ENCODE peak calls at places on chromosomes 5 and 9, in ten cellular contexts. One of them, this sample, is unnamed.

GRCh38 chr9:110112792-110113191 is 95.2 kb downstream of the C9orf152 start:
- DNase-seq in left ventricle myocardium inferior: no peak
- DNase-seq in GM10248: no peak
- DNase-seq in cardiac muscle cell: no peak
- DNase-seq in psoas muscle: no peak
- DNase-seq in WTC11: no peak
- DNase-seq in tibial artery: no peak
- DNase-seq in HCT116: no peak
- DNase-seq in glutamatergic neuron: no peak
- DNase-seq in PC-3: no peak
- DNase-seq in this sample: no peak

GRCh38 chr9:17587113-17587512 is 8.2 kb downstream of the SH3GL2 start:
- DNase-seq in PC-3: no peak
- DNase-seq in WTC11: no peak
- DNase-seq in GM10248: no peak
- DNase-seq in psoas muscle: no peak
- DNase-seq in left ventricle myocardium inferior: no peak
- DNase-seq in tibial artery: no peak
- DNase-seq in glutamatergic neuron: no peak
- DNase-seq in HCT116: no peak
- DNase-seq in cardiac muscle cell: no peak
- DNase-seq in this sample: no peak

GRCh38 chr5:66744040-66744439 is 147.8 kb downstream of the MAST4 start:
- DNase-seq in left ventricle myocardium inferior: peak
- DNase-seq in GM10248: no peak
- DNase-seq in tibial artery: peak
- DNase-seq in glutamatergic neuron: no peak
- DNase-seq in psoas muscle: no peak
- DNase-seq in PC-3: no peak
- DNase-seq in HCT116: no peak
- DNase-seq in cardiac muscle cell: peak
- DNase-seq in WTC11: no peak
- DNase-seq in this sample: no peak

GRCh38 chr9:108469654-108470053 is 386.1 kb downstream of the ACTL7B start:
- DNase-seq in tibial artery: no peak
- DNase-seq in glutamatergic neuron: no peak
- DNase-seq in WTC11: no peak
- DNase-seq in GM10248: no peak
- DNase-seq in left ventricle myocardium inferior: no peak
- DNase-seq in cardiac muscle cell: peak
- DNase-seq in HCT116: no peak
- DNase-seq in psoas muscle: no peak
- DNase-seq in PC-3: peak
- DNase-seq in this sample: no peak

GRCh38 chr5:38598994-38599611 is 42.7 kb upstream of the LIFR start:
- DNase-seq in HCT116: peak
- DNase-seq in PC-3: peak
- DNase-seq in tibial artery: no peak
- DNase-seq in cardiac muscle cell: peak
- DNase-seq in left ventricle myocardium inferior: no peak
- DNase-seq in glutamatergic neuron: no peak
- DNase-seq in GM10248: no peak
- DNase-seq in psoas muscle: no peak
- DNase-seq in WTC11: no peak
- DNase-seq in this sample: no peak

GRCh38 chr9:130382086-130382485 is 62.7 kb upstream of the ASS1 start:
- DNase-seq in glutamatergic neuron: no peak
- DNase-seq in WTC11: peak
- DNase-seq in cardiac muscle cell: no peak
- DNase-seq in PC-3: no peak
- DNase-seq in psoas muscle: no peak
- DNase-seq in left ventricle myocardium inferior: no peak
- DNase-seq in GM10248: no peak
- DNase-seq in tibial artery: no peak
- DNase-seq in HCT116: no peak
- DNase-seq in this sample: no peak

GRCh38 chr5:141657937-141658545 is 6.8 kb upstream of the FCHSD1 start:
- DNase-seq in cardiac muscle cell: peak
- DNase-seq in WTC11: no peak
- DNase-seq in glutamatergic neuron: no peak
- DNase-seq in tibial artery: no peak
- DNase-seq in psoas muscle: peak
- DNase-seq in GM10248: peak
- DNase-seq in PC-3: peak
- DNase-seq in HCT116: peak
- DNase-seq in left ventricle myocardium inferior: no peak
- DNase-seq in this sample: no peak

GRCh38 chr5:134271059-134271458 is 45.2 kb upstream of the PPP2CA start:
- DNase-seq in cardiac muscle cell: no peak
- DNase-seq in WTC11: no peak
- DNase-seq in left ventricle myocardium inferior: no peak
- DNase-seq in HCT116: no peak
- DNase-seq in GM10248: no peak
- DNase-seq in glutamatergic neuron: no peak
- DNase-seq in psoas muscle: no peak
- DNase-seq in tibial artery: no peak
- DNase-seq in PC-3: no peak
- DNase-seq in this sample: no peak

GRCh38 chr5:80668016-80668969 is 13.5 kb upstream of the DHFR start:
- DNase-seq in HCT116: no peak
- DNase-seq in tibial artery: no peak
- DNase-seq in psoas muscle: no peak
- DNase-seq in WTC11: peak
- DNase-seq in glutamatergic neuron: no peak
- DNase-seq in left ventricle myocardium inferior: no peak
- DNase-seq in cardiac muscle cell: no peak
- DNase-seq in PC-3: no peak
- DNase-seq in GM10248: peak
- DNase-seq in this sample: no peak

GRCh38 chr5:87229780-87230179 is 37.9 kb upstream of the RASA1 start:
- DNase-seq in glutamatergic neuron: no peak
- DNase-seq in WTC11: no peak
- DNase-seq in PC-3: peak
- DNase-seq in tibial artery: no peak
- DNase-seq in GM10248: no peak
- DNase-seq in psoas muscle: no peak
- DNase-seq in cardiac muscle cell: no peak
- DNase-seq in left ventricle myocardium inferior: no peak
- DNase-seq in HCT116: no peak
- DNase-seq in this sample: no peak

GRCh38 chr5:39117401-39117800 is 43.2 kb upstream of the RICTOR start:
- DNase-seq in GM10248: no peak
- DNase-seq in PC-3: peak
- DNase-seq in left ventricle myocardium inferior: no peak
- DNase-seq in glutamatergic neuron: no peak
- DNase-seq in tibial artery: no peak
- DNase-seq in cardiac muscle cell: peak
- DNase-seq in HCT116: no peak
- DNase-seq in WTC11: no peak
- DNase-seq in psoas muscle: no peak
- DNase-seq in this sample: no peak

GRCh38 chr9:120478208-120478607 is 101.8 kb downstream of the CDK5RAP2 start:
- DNase-seq in GM10248: no peak
- DNase-seq in tibial artery: no peak
- DNase-seq in HCT116: no peak
- DNase-seq in WTC11: no peak
- DNase-seq in glutamatergic neuron: no peak
- DNase-seq in cardiac muscle cell: peak
- DNase-seq in psoas muscle: no peak
- DNase-seq in PC-3: peak
- DNase-seq in left ventricle myocardium inferior: no peak
- DNase-seq in this sample: no peak

GRCh38 chr9:112033237-112034215 is 136.9 kb downstream of the UGCG start:
- DNase-seq in HCT116: no peak
- DNase-seq in cardiac muscle cell: no peak
- DNase-seq in PC-3: no peak
- DNase-seq in left ventricle myocardium inferior: no peak
- DNase-seq in psoas muscle: no peak
- DNase-seq in tibial artery: no peak
- DNase-seq in WTC11: no peak
- DNase-seq in glutamatergic neuron: no peak
- DNase-seq in GM10248: no peak
- DNase-seq in this sample: no peak

GRCh38 chr5:153659337-153659736 is 168.9 kb downstream of the GRIA1 start:
- DNase-seq in psoas muscle: no peak
- DNase-seq in GM10248: no peak
- DNase-seq in WTC11: no peak
- DNase-seq in HCT116: no peak
- DNase-seq in PC-3: no peak
- DNase-seq in glutamatergic neuron: no peak
- DNase-seq in left ventricle myocardium inferior: no peak
- DNase-seq in cardiac muscle cell: peak
- DNase-seq in tibial artery: no peak
- DNase-seq in this sample: no peak

GRCh38 chr5:16884595-16884994 is 51.5 kb downstream of the MYO10 start:
- DNase-seq in psoas muscle: no peak
- DNase-seq in HCT116: no peak
- DNase-seq in glutamatergic neuron: no peak
- DNase-seq in GM10248: no peak
- DNase-seq in WTC11: no peak
- DNase-seq in tibial artery: no peak
- DNase-seq in left ventricle myocardium inferior: no peak
- DNase-seq in cardiac muscle cell: no peak
- DNase-seq in PC-3: peak
- DNase-seq in this sample: no peak
- TF ChIP-seq CTCF in psoas muscle: no peak
- TF ChIP-seq CTCF in HCT116: no peak
- TF ChIP-seq CTCF in glutamatergic neuron: no peak
- TF ChIP-seq CTCF in GM10248: no peak
- TF ChIP-seq CTCF in WTC11: no peak
- TF ChIP-seq CTCF in tibial artery: no peak
- TF ChIP-seq CTCF in left ventricle myocardium inferior: no peak
- TF ChIP-seq CTCF in cardiac muscle cell: no peak
- TF ChIP-seq CTCF in PC-3: no peak
- TF ChIP-seq CTCF in this sample: no peak

GRCh38 chr9:78539188-78539587 is 242.3 kb downstream of the PSAT1 start:
- DNase-seq in GM10248: no peak
- DNase-seq in HCT116: no peak
- DNase-seq in tibial artery: no peak
- DNase-seq in cardiac muscle cell: no peak
- DNase-seq in WTC11: no peak
- DNase-seq in PC-3: no peak
- DNase-seq in glutamatergic neuron: no peak
- DNase-seq in left ventricle myocardium inferior: no peak
- DNase-seq in psoas muscle: no peak
- DNase-seq in this sample: no peak

GRCh38 chr9:78533500-78533899 is 236.6 kb downstream of the PSAT1 start:
- DNase-seq in cardiac muscle cell: no peak
- DNase-seq in psoas muscle: no peak
- DNase-seq in HCT116: no peak
- DNase-seq in WTC11: no peak
- DNase-seq in left ventricle myocardium inferior: no peak
- DNase-seq in PC-3: no peak
- DNase-seq in GM10248: no peak
- DNase-seq in tibial artery: no peak
- DNase-seq in glutamatergic neuron: no peak
- DNase-seq in this sample: no peak
- TF ChIP-seq CTCF in cardiac muscle cell: no peak
- TF ChIP-seq CTCF in psoas muscle: no peak
- TF ChIP-seq CTCF in HCT116: no peak
- TF ChIP-seq CTCF in WTC11: no peak
- TF ChIP-seq CTCF in left ventricle myocardium inferior: no peak
- TF ChIP-seq CTCF in PC-3: no peak
- TF ChIP-seq CTCF in GM10248: no peak
- TF ChIP-seq CTCF in tibial artery: no peak
- TF ChIP-seq CTCF in glutamatergic neuron: no peak
- TF ChIP-seq CTCF in this sample: no peak

GRCh38 chr5:159100022-159100927 is 559 bp upstream of the EBF1 start:
- DNase-seq in tibial artery: peak
- DNase-seq in psoas muscle: peak
- DNase-seq in left ventricle myocardium inferior: peak
- DNase-seq in cardiac muscle cell: peak
- DNase-seq in glutamatergic neuron: peak
- DNase-seq in GM10248: peak
- DNase-seq in WTC11: peak
- DNase-seq in HCT116: peak
- DNase-seq in PC-3: peak
- DNase-seq in this sample: peak
- TF ChIP-seq CTCF in tibial artery: no peak
- TF ChIP-seq CTCF in psoas muscle: no peak
- TF ChIP-seq CTCF in left ventricle myocardium inferior: no peak
- TF ChIP-seq CTCF in cardiac muscle cell: no peak
- TF ChIP-seq CTCF in glutamatergic neuron: no peak
- TF ChIP-seq CTCF in GM10248: no peak
- TF ChIP-seq CTCF in WTC11: no peak
- TF ChIP-seq CTCF in HCT116: no peak
- TF ChIP-seq CTCF in PC-3: no peak
- TF ChIP-seq CTCF in this sample: no peak

GRCh38 chr9:78788101-78788500 is 491.2 kb downstream of the PSAT1 start:
- DNase-seq in PC-3: no peak
- DNase-seq in HCT116: no peak
- DNase-seq in GM10248: no peak
- DNase-seq in psoas muscle: no peak
- DNase-seq in tibial artery: no peak
- DNase-seq in WTC11: no peak
- DNase-seq in left ventricle myocardium inferior: no peak
- DNase-seq in glutamatergic neuron: no peak
- DNase-seq in cardiac muscle cell: no peak
- DNase-seq in this sample: no peak
- TF ChIP-seq CTCF in PC-3: no peak
- TF ChIP-seq CTCF in HCT116: no peak
- TF ChIP-seq CTCF in GM10248: no peak
- TF ChIP-seq CTCF in psoas muscle: no peak
- TF ChIP-seq CTCF in tibial artery: no peak
- TF ChIP-seq CTCF in WTC11: no peak
- TF ChIP-seq CTCF in left ventricle myocardium inferior: no peak
- TF ChIP-seq CTCF in glutamatergic neuron: no peak
- TF ChIP-seq CTCF in cardiac muscle cell: no peak
- TF ChIP-seq CTCF in this sample: no peak

DNA sequence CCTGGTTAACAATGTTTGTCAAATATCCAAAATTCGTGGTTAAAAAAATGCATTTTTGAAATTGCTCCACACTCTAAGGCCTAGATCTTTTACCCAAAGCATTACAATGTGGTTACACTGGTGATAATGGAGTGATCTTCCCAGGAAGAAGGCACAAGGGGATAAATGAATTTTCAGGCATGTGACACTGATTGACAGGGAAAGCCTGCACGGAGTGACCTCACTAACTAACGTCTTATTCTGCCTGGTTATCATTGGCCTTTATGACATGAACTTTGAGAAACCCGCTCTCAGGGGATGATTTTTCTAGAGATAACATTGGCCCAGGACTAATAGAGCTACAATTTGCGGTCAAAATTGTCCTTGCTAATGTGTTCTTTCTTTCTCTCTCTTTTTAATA is 137.6 kb downstream of the PRKACG start:
- DNase-seq in WTC11: no peak
- DNase-seq in psoas muscle: no peak
- DNase-seq in PC-3: no peak
- DNase-seq in left ventricle myocardium inferior: no peak
- DNase-seq in glutamatergic neuron: no peak
- DNase-seq in GM10248: no peak
- DNase-seq in HCT116: no peak
- DNase-seq in cardiac muscle cell: peak
- DNase-seq in tibial artery: no peak
- DNase-seq in this sample: no peak
- TF ChIP-seq CTCF in WTC11: no peak
- TF ChIP-seq CTCF in psoas muscle: no peak
- TF ChIP-seq CTCF in PC-3: no peak
- TF ChIP-seq CTCF in left ventricle myocardium inferior: no peak
- TF ChIP-seq CTCF in glutamatergic neuron: no peak
- TF ChIP-seq CTCF in GM10248: no peak
- TF ChIP-seq CTCF in HCT116: no peak
- TF ChIP-seq CTCF in cardiac muscle cell: no peak
- TF ChIP-seq CTCF in tibial artery: no peak
- TF ChIP-seq CTCF in this sample: no peak

GRCh38 chr5:14394365-14394764 is 187.2 kb upstream of the OTULINL start:
- DNase-seq in cardiac muscle cell: no peak
- DNase-seq in tibial artery: no peak
- DNase-seq in psoas muscle: no peak
- DNase-seq in WTC11: no peak
- DNase-seq in left ventricle myocardium inferior: peak
- DNase-seq in PC-3: no peak
- DNase-seq in GM10248: no peak
- DNase-seq in glutamatergic neuron: no peak
- DNase-seq in HCT116: no peak
- DNase-seq in this sample: no peak
- TF ChIP-seq CTCF in cardiac muscle cell: no peak
- TF ChIP-seq CTCF in tibial artery: no peak
- TF ChIP-seq CTCF in psoas muscle: no peak
- TF ChIP-seq CTCF in WTC11: no peak
- TF ChIP-seq CTCF in left ventricle myocardium inferior: no peak
- TF ChIP-seq CTCF in PC-3: no peak
- TF ChIP-seq CTCF in GM10248: no peak
- TF ChIP-seq CTCF in glutamatergic neuron: no peak
- TF ChIP-seq CTCF in HCT116: no peak
- TF ChIP-seq CTCF in this sample: no peak